ENCODE peak calls at places on chromosomes 12 and 14, in four cellular contexts. L, J, K and H are unnamed samples.

GRCh38 chr14:72675126-72675525 is 218.8 kb downstream of the DPF3 start:
- DNase-seq in L (no peak), J (no peak), K (no peak), H (peak)

GRCh38 chr12:673849-674248 is 10.6 kb upstream of the NINJ2 start:
- DNase-seq in L (no peak), J (no peak), K (no peak), H (no peak)

GRCh38 chr12:52655720-52656124 is 3.7 kb upstream of the KRT2 start:
- DNase-seq in L (no peak), J (no peak), K (peak), H (no peak)

GRCh38 chr12:58750484-58750883 is 169.8 kb downstream of the LRIG3 start:
- DNase-seq in L (no peak), J (no peak), K (no peak), H (no peak)

GRCh38 chr14:28676481-28676880 is 90.1 kb upstream of the FOXG1 start:
- DNase-seq in L (no peak), J (no peak), K (no peak), H (peak)

GRCh38 chr14:64510127-64510808 is 5.7 kb downstream of the ZBTB1 start:
- DNase-seq in L (no peak), J (no peak), K (no peak), H (no peak)

GRCh38 chr12:98260276-98260675 is 255.1 kb upstream of the TMPO start:
- DNase-seq in L (no peak), J (no peak), K (no peak), H (no peak)

GRCh38 chr12:52836042-52836466 is 1.9 kb upstream of the KRT79 start:
- DNase-seq in L (no peak), J (no peak), K (no peak), H (no peak)

GRCh38 chr12:41277019-41277770 is 89.1 kb downstream of the PDZRN4 start:
- DNase-seq in L (no peak), J (no peak), K (no peak), H (peak)

GRCh38 chr14:35747379-35747778 is 61.7 kb downstream of the RALGAPA1 start:
- DNase-seq in L (no peak), J (no peak), K (no peak), H (no peak)

GRCh38 chr14:69483765-69484443 is 624 bp upstream of the PLEKHD1 start:
- DNase-seq in L (no peak), J (no peak), K (peak), H (no peak)

GRCh38 chr12:3753549-3754284 is 808 bp upstream of the CRACR2A start:
- DNase-seq in L (peak), J (peak), K (no peak), H (peak)

GRCh38 chr14:77375973-77376372 is 921 bp downstream of the TMED8 start:
- DNase-seq in L (no peak), J (no peak), K (no peak), H (peak)

GRCh38 chr14:77375164-77375950 is 1.5 kb downstream of the TMED8 start:
- DNase-seq in L (no peak), J (no peak), K (no peak), H (peak)

GRCh38 chr14:77377502-77377844 is 294 bp downstream of the SAMD15 start:
- DNase-seq in L (no peak), J (no peak), K (no peak), H (no peak)

GRCh38 chr14:77376380-77376770 is 519 bp downstream of the TMED8 start:
- DNase-seq in L (peak), J (peak), K (peak), H (peak)

DNA sequence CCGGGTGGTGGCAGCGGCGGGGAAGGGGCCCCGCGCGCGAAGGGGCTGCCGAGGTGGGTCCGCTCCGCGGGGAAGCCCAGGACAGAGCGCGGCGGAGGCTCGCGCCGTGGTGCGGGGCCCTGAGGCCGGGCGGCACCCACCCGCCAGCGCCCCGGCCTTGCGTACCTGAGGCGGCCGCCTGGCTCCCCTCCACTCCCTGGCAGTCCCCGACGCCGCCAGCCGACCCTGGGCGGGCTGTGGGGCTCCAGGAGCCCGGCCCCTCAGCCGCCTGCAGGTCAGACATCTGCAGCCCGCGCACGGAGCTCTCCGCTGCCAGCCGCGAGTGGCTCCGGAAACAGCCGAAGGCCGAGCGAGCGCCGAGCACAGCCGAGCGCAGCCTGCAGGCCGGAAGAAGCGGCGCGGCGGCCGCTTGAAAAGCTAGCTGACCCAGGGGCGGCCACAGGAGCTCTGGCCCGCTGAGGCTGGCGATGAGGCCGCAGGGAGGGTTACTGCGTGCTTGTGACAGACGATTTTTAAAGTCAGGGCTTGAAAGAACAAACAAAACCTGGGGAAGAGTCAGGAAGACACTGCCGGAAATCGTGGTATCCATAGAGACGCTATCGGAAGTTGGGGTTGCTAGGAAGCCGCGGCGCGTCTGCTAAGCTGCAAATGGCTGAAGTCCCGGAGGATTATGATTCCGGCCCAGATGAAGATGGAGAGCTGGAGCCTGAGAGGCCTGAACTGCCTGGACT is at the start of the genes SAMD15 and TMED8:
- DNase-seq in L (peak), J (peak), K (peak), H (peak)
- TF ChIP-seq CTCF in L (no peak), J (peak), K (peak), H (no peak)

DNA sequence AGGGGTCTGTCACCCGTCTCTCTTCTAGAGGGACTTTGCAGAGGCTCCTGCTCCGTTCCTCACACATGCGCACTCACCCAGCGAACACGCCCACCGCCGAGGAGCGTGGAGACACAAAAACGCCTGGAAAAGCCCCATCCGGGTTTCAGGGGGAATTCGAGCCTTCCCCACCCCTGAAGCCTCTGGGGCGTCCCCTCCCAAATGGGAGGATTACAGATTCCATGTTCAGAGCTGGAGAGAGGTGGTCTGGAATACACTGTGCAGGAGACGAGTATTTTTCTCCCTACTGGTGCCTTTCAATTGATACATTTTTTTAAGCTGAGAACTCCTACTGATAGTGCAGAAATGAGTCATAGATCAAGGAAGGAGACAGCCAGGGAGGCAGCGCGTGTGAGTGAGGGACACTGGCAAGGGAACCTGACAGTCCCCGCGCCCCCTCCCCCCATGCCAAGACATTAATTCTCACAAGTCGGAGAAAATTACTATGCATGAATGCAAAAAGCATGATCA is 37.0 kb downstream of the BCL11B start:
- DNase-seq in L (no peak), J (no peak), K (no peak), H (no peak)
- H3K4me3 ChIP-seq in L (no peak), J (no peak), K (no peak), H (no peak)

DNA sequence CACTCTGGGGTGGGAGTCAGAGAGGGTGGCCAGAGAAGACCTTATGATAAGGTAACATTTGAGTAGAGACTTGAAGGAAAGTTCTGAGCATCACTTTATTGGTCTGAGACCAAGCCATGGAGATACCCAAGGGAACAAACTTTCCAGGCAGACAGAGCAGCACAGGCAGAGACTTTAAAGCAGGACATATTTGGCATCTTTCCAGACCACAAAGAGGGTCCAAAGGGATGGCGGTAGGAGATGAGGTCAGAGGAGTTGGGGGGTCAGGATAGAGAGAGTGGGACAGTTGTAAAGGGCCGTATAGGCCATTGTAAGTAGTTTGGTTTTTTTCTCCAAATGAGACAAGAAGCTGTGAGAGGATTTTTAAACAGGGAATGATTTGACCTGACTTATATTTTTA is 344.4 kb downstream of the SEC23A start:
- DNase-seq in L (no peak), J (no peak), K (no peak), H (no peak)
- TF ChIP-seq CTCF in L (no peak), J (no peak), K (no peak), H (no peak)

DNA sequence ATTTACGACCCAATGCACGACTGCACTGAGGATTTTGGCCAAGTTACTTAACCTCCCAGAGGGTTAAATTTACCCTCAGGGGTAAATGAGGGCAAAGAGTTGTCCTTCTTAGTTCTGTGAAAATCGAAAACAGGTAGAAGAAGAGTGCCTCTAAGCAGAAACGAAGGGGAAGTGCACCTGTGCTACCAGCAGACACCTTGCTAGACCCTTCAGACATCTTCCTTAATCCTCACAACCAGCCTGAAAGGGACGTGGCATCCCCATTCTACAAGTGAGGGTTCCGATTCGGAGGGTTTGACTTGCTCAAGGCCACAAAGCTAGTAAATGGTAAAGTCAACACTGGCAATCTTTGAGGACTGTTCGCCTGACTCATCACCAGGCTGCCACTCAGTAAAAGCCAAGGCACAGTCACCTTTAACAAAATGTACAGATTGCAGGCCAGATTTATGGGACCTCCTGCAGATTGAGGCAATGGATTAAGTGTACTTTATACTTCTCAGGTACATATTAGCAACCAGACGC is 1.6 kb downstream of the GSG1 start:
- DNase-seq in L (no peak), J (no peak), K (peak), H (no peak)
- H3K4me3 ChIP-seq in L (peak), J (peak), K (peak), H (no peak)

GRCh38 chr14:29927596-29928341 is at the start of gene PRKD1:
- DNase-seq in L (peak), J (peak), K (peak), H (no peak)
- TF ChIP-seq CTCF in L (peak), J (peak), K (no peak), H (no peak)

GRCh38 chr12:11795910-11796459 is 146.5 kb downstream of the ETV6 start:
- DNase-seq in L (no peak), J (no peak), K (no peak), H (no peak)

GRCh38 chr12:11795192-11795909 is 145.9 kb downstream of the ETV6 start:
- DNase-seq in L (no peak), J (no peak), K (no peak), H (no peak)

GRCh38 chr12:11797993-11798720 is 148.7 kb downstream of the ETV6 start:
- DNase-seq in L (no peak), J (no peak), K (no peak), H (no peak)

GRCh38 chr12:11798856-11799530 is 149.5 kb downstream of the ETV6 start:
- DNase-seq in L (peak), J (no peak), K (no peak), H (no peak)

DNA sequence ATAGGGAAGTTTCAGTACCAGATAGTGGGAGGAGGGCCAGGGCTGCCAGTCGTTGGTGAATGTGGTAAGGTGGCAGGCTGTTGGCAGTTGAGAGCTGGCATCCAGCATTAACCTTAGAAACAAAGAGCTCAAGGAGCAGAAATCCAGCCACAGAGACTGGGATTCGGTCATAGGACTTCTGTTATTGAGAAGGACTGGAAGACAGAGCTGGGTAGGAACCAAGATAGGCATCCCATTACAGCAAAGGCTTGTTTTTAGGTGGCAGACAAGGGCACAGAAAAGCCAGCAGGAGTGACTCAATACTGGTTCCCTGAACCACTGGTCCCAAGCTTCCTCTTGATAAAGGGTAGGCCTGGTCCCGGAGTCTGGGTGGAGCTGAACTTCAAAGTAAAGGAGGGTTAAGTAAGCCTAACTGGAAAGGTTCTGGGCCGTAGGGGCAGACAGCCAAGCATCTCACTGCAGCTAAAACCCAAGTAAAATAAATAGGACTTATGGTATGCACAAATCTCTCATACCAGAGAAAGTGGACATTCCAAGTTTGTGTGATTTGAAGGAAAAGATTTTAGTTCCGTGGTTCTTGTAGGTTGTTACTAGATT is 147.9 kb downstream of the ETV6 start:
- DNase-seq in L (no peak), J (no peak), K (peak), H (no peak)
- H3K4me3 ChIP-seq in L (no peak), J (no peak), K (no peak), H (no peak)

DNA sequence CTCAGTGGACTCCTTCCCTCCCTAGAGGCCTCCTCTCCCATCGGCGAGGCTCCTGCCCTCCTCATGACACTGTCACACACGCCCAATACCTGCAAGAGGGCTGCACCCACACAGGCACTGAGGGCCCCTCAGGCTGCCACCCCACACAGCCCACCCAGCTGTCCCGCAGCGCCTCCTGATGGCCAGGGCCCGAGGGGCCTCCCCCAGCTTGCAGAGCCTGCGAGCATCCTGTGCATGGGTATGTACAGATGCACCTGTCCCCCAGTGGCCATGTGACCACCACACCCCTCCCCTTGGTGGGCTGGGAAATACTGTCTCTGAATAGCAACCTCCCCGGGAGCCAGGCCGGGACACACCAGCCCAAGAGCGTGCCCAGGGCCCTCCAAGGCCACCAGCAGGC is 19.0 kb upstream of the NUDT14 start:
- DNase-seq in L (no peak), J (no peak), K (no peak), H (peak)
- TF ChIP-seq CTCF in L (no peak), J (no peak), K (no peak), H (no peak)

GRCh38 chr14:24334431-24335271 is at the start of gene ADCY4:
- DNase-seq in L (peak), J (peak), K (no peak), H (no peak)

GRCh38 chr14:24329736-24330135 is 5.1 kb downstream of the ADCY4 start:
- DNase-seq in L (no peak), J (no peak), K (peak), H (no peak)

GRCh38 chr14:24330973-24331674 is 3.7 kb downstream of the ADCY4 start:
- DNase-seq in L (no peak), J (no peak), K (no peak), H (no peak)

GRCh38 chr14:24331731-24332093 is 3.2 kb downstream of the ADCY4 start:
- DNase-seq in L (no peak), J (no peak), K (no peak), H (no peak)

GRCh38 chr14:24332094-24332983 is 2.5 kb downstream of the ADCY4 start:
- DNase-seq in L (peak), J (peak), K (peak), H (peak)
- H3K4me3 ChIP-seq in L (peak), J (peak), K (peak), H (peak)

GRCh38 chr12:132284071-132284492 is 45.3 kb downstream of the GALNT9 start:
- DNase-seq in L (no peak), J (no peak), K (no peak), H (no peak)
- TF ChIP-seq CTCF in L (no peak), J (no peak), K (no peak), H (no peak)